ENCODE peak calls at places on chromosomes 3 and 15, in five cellular contexts. S is mammary epithelial cell; X is HCT116; A is CD4-positive, CD25-positive, alpha-beta regulatory T cell; Q is endodermal cell. F is an unnamed sample.

GRCh38 chr3:178451799-178452198 is 84.4 kb upstream of the KCNMB2 start:
- DNase-seq in X (no peak), S (no peak), A (no peak), Q (peak; percentile 64), F (no peak)

GRCh38 chr3:4993276-4994143 is 14.3 kb downstream of the BHLHE40 start:
- DNase-seq in X (no peak), A (no peak), Q (peak; percentile 35), S (peak; percentile 63), F (peak; percentile 24)

GRCh38 chr3:43001094-43001553 is 22.0 kb downstream of the GASK1A start:
- DNase-seq in S (peak; percentile 16), Q (no peak), X (no peak), A (no peak), F (peak; percentile 88)

GRCh38 chr15:83753872-83754493 is 100.1 kb downstream of the ADAMTSL3 start:
- DNase-seq in Q (no peak), S (peak; percentile 35), X (no peak), A (no peak), F (no peak)

GRCh38 chr3:10413041-10413440 is 92.1 kb upstream of the SEC13 start:
- DNase-seq in A (no peak), S (no peak), Q (no peak), X (no peak), F (no peak)

GRCh38 chr3:59327324-59327939 is 277.6 kb upstream of the CFAP20DC start:
- DNase-seq in A (no peak), S (peak; percentile 87), X (no peak), Q (peak; percentile 56), F (no peak)

GRCh38 chr15:70385052-70385451 is 287.3 kb upstream of the TLE3 start:
- DNase-seq in Q (no peak), X (no peak), A (no peak), S (no peak), F (no peak)

GRCh38 chr3:151213151-151213550 is 10.1 kb upstream of the GPR171 start:
- DNase-seq in S (no peak), X (no peak), A (no peak), Q (no peak), F (no peak)

GRCh38 chr3:136296960-136297359 is 46.8 kb downstream of the PCCB start:
- DNase-seq in Q (peak; percentile 59), S (no peak), A (no peak), X (no peak), F (no peak)

GRCh38 chr15:75199347-75199976 is 2.2 kb upstream of the C15orf39 start:
- DNase-seq in X (no peak), S (no peak), A (peak; percentile 60), Q (no peak), F (no peak)

GRCh38 chr3:52983336-52983807 is 62.5 kb downstream of the SFMBT1 start:
- DNase-seq in Q (no peak), X (no peak), A (peak; percentile 68), S (no peak), F (no peak)

GRCh38 chr3:184186184-184186901 is at the start of gene ABCF3:
- DNase-seq in A (no peak), Q (no peak), S (no peak), X (no peak), F (no peak)

GRCh38 chr3:114499986-114500385 is 206.2 kb downstream of the TIGIT start:
- DNase-seq in S (peak; percentile 46), A (peak; percentile 37), X (no peak), Q (no peak), F (no peak)

GRCh38 chr15:72227720-72228119 is 3.3 kb downstream of the PKM start:
- DNase-seq in S (no peak), A (peak; percentile 44), X (no peak), Q (no peak), F (no peak)
- H3K27ac ChIP-seq in S (peak overlapping the region; percentile 92), A (peak overlapping the region; percentile 95), X (peak overlapping the region; percentile 92), Q (no peak overlapping the region), F (peak overlapping the region; percentile 97)

DNA sequence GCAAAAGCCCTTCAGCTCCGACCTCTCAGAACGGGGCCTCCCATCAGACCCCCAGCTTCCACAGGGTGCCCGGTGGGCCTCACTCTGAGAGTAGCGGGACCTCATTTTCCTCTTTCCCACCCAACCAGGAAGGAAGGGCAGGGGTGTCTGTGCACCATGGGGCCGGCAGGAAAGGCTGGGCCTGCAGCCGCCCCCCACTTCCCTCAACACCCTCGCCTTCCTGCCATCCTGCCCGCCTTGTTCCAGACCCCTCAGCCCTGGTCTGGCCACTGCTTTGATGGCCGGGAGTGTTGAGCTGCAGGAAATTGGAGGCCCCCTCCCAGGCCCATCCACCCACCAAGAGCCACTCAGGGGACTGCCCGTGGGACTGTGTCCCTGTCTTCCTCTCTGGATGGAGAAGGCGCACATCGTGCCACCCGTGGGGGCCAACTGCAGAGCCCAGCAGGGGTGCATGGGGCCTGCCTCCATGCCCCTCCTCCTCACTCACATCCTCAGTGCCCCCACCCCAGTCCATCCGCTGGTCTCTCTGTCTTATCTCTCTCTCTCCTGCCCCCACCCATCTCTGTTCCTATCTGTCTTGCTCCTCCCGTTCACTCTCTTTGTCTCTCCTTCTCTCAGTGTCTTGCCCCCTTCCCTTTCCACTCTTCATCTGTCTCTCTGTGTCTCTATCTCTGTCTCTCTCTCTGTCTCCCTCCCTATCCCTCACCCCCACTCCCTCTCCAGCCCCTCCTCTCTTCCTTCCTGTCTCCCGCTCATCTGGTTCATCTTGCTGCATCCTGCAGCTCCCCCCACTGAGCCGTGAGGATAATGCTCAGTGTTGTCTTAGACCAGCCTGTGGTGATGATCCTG is 1.8 kb upstream of the PLXND1 start:
- DNase-seq in A (no peak), S (no peak), Q (peak; percentile 85), X (no peak), F (no peak)
- H3K4me1 ChIP-seq in A (peaks cover 16% of the 10 kb centered on the region), S (peaks cover 12% of the 10 kb centered on the region), Q (peaks cover 3% of the 10 kb centered on the region), X (peaks cover 10% of the 10 kb centered on the region), F (peaks cover 76% of the 10 kb centered on the region)

DNA sequence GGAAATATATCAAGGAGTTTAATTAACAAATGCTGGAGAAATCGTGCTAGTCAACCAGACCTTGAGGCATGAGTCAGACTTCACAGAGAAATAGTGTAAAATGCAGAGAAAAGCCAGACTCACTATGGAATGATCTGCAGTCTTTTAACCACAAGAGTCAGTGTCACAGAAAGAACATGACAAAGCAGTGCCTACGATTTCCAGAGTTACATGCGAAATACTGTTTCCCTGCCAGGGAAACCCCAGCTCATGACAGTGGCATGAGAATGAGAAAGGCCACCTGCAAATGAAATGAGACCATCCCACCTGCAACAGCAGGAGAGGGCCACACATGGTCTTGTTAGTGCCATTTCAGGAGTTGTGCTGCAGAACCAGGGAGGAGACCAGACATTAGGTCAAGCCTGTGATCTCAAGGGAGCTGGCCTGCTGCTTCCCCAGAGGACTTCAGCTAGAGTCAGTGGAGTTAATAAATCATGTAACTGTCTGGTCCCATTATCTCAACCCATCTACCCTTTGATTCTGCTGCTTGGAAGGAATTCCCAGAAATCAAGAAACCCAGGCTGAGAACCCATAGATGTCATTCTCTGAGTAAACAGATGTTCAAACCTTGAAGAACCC is 78.9 kb downstream of the ERC2 start:
- DNase-seq in Q (no peak), X (no peak), A (no peak), S (no peak), F (no peak)
- H3K27ac ChIP-seq in Q (no peak overlapping the region), X (no peak overlapping the region), A (no peak overlapping the region), S (no peak overlapping the region), F (no peak overlapping the region)

GRCh38 chr15:89121414-89121813 is 33.2 kb downstream of the ABHD2 start:
- DNase-seq in Q (no peak), X (no peak), S (peak; percentile 77), A (no peak), F (no peak)
- H3K4me1 ChIP-seq in Q (no peaks in the 10 kb centered on the region), X (no peaks in the 10 kb centered on the region), S (peaks cover 29% of the 10 kb centered on the region), A (no peaks in the 10 kb centered on the region), F (peaks cover 50% of the 10 kb centered on the region)

DNA sequence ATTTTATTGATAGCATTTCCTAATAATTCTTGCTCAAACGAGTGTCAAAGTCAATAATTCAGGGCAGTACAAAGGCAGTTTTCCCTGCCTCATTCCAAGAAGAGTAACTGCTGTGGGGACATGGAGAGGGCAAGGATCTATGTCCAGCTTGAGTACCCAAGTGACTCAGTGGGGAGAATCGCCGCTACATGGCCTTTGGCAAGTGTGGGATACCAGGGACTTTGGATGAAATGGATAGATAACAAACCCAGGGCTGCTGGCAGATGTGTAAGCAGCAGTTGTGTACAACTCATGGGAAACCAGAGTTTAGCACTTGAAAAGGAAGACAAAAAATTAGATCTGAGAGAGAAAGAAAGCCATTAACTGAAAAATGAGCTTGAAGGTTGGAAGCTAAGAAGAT is 122.2 kb upstream of the TRIM42 start:
- DNase-seq in S (no peak), X (no peak), Q (no peak), A (no peak), F (no peak)
- H3K27ac ChIP-seq in S (no peak overlapping the region), X (no peak overlapping the region), Q (no peak overlapping the region), A (no peak overlapping the region), F (no peak overlapping the region)

DNA sequence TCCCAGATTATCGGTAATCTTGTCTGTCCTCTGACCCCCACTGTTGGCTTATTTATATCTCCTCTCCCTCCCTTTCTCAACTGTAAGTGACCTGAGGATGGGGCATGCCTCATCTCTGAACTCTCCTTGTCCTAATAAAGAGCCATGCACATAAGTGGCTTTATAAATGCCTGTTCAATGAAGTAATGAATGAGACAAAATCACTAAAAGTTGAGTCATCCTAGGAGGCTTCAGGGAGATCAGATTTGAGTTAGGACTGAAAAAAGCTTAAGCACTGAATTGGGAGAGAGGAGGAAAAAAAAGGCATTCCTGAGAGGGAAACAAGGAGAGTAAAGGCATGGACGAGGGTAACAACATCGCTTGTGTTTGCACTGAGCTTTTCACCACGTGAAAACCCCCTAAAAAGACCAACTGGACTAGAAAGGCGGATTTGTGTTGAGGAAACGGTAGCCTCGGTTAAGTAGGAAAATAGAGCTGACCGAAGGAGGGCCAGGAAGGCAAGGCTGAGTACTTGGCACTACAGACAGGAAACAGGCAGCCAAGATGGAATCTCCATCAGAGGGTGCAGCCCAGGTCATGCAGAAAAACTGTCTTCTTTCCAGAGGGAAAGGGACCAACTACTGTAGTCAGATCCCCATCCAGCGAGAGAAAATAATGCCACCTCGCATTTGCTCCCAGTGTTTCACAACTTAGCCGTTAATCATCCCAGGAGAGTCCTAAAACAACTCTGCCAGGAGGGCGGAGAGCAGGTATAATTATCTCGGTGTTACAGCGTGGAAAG is 77.5 kb downstream of the MYO1E start:
- DNase-seq in A (no peak), X (peak; percentile 78), Q (no peak), S (peak; percentile 79), F (no peak)
- H3K4me1 ChIP-seq in A (peaks cover 13% of the 10 kb centered on the region), X (peaks cover 63% of the 10 kb centered on the region), Q (no peaks in the 10 kb centered on the region), S (peaks cover 85% of the 10 kb centered on the region), F (peaks cover 42% of the 10 kb centered on the region)

GRCh38 chr15:92968926-92969664 is 69.0 kb downstream of the CHD2 start:
- DNase-seq in Q (no peak), S (no peak), X (no peak), A (no peak), F (no peak)
- H3K27ac ChIP-seq in Q (no peak overlapping the region), S (no peak overlapping the region), X (no peak overlapping the region), A (no peak overlapping the region), F (no peak overlapping the region)

GRCh38 chr3:138849541-138849940 is 14.8 kb upstream of the PIK3CB start:
- DNase-seq in A (no peak), X (no peak), S (no peak), Q (no peak), F (no peak)
- H3K4me1 ChIP-seq in A (no peaks in the 10 kb centered on the region), X (no peaks in the 10 kb centered on the region), S (no peaks in the 10 kb centered on the region), Q (no peaks in the 10 kb centered on the region), F (peaks cover 8% of the 10 kb centered on the region)

F was measured in suprapubic skin.